ENCODE peak calls at places on chromosomes 5 and 9, in four cellular contexts. T is NCI-H446, P is colonic mucosa, B is SK-MEL-5. X is an unnamed sample.

GRCh38 chr5:56569576-56569975 is 245.8 kb upstream of the MAP3K1 start:
- DNase-seq in T (no peak), P (no peak), B (no peak), X (peak)

GRCh38 chr5:102681403-102681983 is 73.6 kb upstream of the PAM start:
- DNase-seq in T (peak), P (peak), B (peak), X (peak)

GRCh38 chr5:171310816-171311697 is 2.0 kb downstream of the TLX3 start:
- DNase-seq in T (no peak), P (no peak), B (no peak), X (peak)

GRCh38 chr5:171421331-171422262 is 2.1 kb downstream of the FGF18 start:
- DNase-seq in T (no peak), P (no peak), B (no peak), X (no peak)

GRCh38 chr5:1324719-1325190 is 20.1 kb downstream of the CLPTM1L start:
- DNase-seq in T (no peak), P (no peak), B (no peak), X (no peak)

GRCh38 chr5:76622973-76623596 is at the start of gene F2RL2:
- DNase-seq in T (no peak), P (no peak), B (no peak), X (peak)

GRCh38 chr5:145704724-145705123 is 130.4 kb downstream of the PRELID2 start:
- DNase-seq in T (no peak), P (no peak), B (no peak), X (no peak)

GRCh38 chr9:21964925-21965385 is 29.2 kb downstream of the CDKN2A start:
- DNase-seq in T (no peak), P (peak), B (no peak), X (peak)

GRCh38 chr5:134435525-134435924 is 23.8 kb upstream of the CDKN2AIPNL start:
- DNase-seq in T (no peak), P (no peak), B (no peak), X (peak)

GRCh38 chr9:136616307-136616635 is 46.4 kb upstream of the EGFL7 start:
- DNase-seq in T (no peak), P (no peak), B (no peak), X (no peak)

GRCh38 chr5:123802298-123802951 is 290.4 kb downstream of the CSNK1G3 start:
- DNase-seq in T (no peak), P (no peak), B (no peak), X (peak)

GRCh38 chr5:73152411-73153388 is 20.3 kb upstream of the TMEM174 start:
- DNase-seq in T (no peak), P (peak), B (peak), X (no peak)

GRCh38 chr9:34675048-34675714 is 12.7 kb upstream of the CCL27 start:
- DNase-seq in T (peak), P (peak), B (peak), X (peak)

GRCh38 chr5:144276034-144276822 is 105.6 kb downstream of the KCTD16 start:
- DNase-seq in T (no peak), P (no peak), B (no peak), X (peak)

GRCh38 chr9:136316896-136317676 is 10.3 kb upstream of the GPSM1 start:
- DNase-seq in T (peak), P (no peak), B (no peak), X (no peak)

GRCh38 chr9:73073337-73074175 is 78.1 kb upstream of the ANXA1 start:
- DNase-seq in T (no peak), P (no peak), B (no peak), X (peak)

GRCh38 chr5:15215056-15215455 is 284.9 kb upstream of the FBXL7 start:
- DNase-seq in T (no peak), P (no peak), B (no peak), X (no peak)

GRCh38 chr9:34072868-34073590 is 24.3 kb upstream of the UBAP2 start:
- DNase-seq in T (no peak), P (peak), B (no peak), X (peak)